ENCODE peak calls at places on chromosomes 12 and 14, in seven cellular contexts. X is testis; I is CD8-positive, alpha-beta T cell; L is psoas muscle; V is prostate gland; P is adipocyte; K is CD8-positive, alpha-beta memory T cell. W is an unnamed sample.
A peak's percentile ranks its signal among the peaks of the same experiment; 100 is the strongest.

GRCh38 chr14:100673085-100673806 is 53.4 kb upstream of the DLK1 start:
- DNase-seq in I (no peak), P (no peak), K (no peak), V (peak; percentile 83), X (no peak), L (no peak), W (peak; percentile 85)

GRCh38 chr12:71521125-71521524 is 81.5 kb downstream of the LGR5 start:
- DNase-seq in P (no peak), I (no peak), K (no peak), X (no peak), V (no peak), L (no peak), W (no peak)

GRCh38 chr14:79011091-79011919 is 841.1 kb downstream of the NRXN3 start:
- DNase-seq in X (peak; percentile 44), L (no peak), V (peak; percentile 25), I (no peak), K (no peak), P (peak; percentile 73), W (peak; percentile 18)

GRCh38 chr14:95174184-95174804 is 17.0 kb upstream of the DICER1 start:
- DNase-seq in V (no peak), X (no peak), L (no peak), I (no peak), P (no peak), K (no peak), W (no peak)

GRCh38 chr12:122989874-122990400 is 9.5 kb downstream of the ARL6IP4 start:
- DNase-seq in V (no peak), P (no peak), I (no peak), K (no peak), L (no peak), X (no peak), W (no peak)

GRCh38 chr14:38282941-38283340 is 27.0 kb upstream of the CLEC14A start:
- DNase-seq in P (no peak), L (no peak), K (no peak), V (no peak), X (no peak), I (no peak), W (no peak)

GRCh38 chr12:31756977-31757420 is 28.2 kb upstream of the AMN1 start:
- DNase-seq in I (no peak), L (no peak), K (no peak), X (no peak), P (no peak), V (no peak), W (peak; percentile 40)

GRCh38 chr12:48968467-48968866 is 3.1 kb downstream of the WNT10B start:
- DNase-seq in P (no peak), X (no peak), V (no peak), K (no peak), L (no peak), I (no peak), W (no peak)

GRCh38 chr12:17148706-17149105 is 542.7 kb upstream of the LMO3 start:
- DNase-seq in K (no peak), I (no peak), X (no peak), V (no peak), P (no peak), L (no peak), W (no peak)

GRCh38 chr14:105534586-105534985 is 8.2 kb downstream of the TMEM121 start:
- DNase-seq in P (no peak), L (peak; percentile 28), I (no peak), X (no peak), K (no peak), V (no peak), W (no peak)

GRCh38 chr12:56087220-56087619 is 7.3 kb downstream of the ERBB3 start:
- DNase-seq in I (no peak), L (peak; percentile 60), K (no peak), V (peak; percentile 78), P (no peak), X (no peak), W (peak; percentile 91)

GRCh38 chr12:16499617-16500016 is 106.3 kb downstream of the LMO3 start:
- DNase-seq in K (no peak), L (no peak), X (no peak), I (no peak), P (no peak), V (no peak), W (no peak)

GRCh38 chr14:59305231-59305630 is 116.8 kb downstream of the DAAM1 start:
- DNase-seq in I (no peak), X (no peak), K (no peak), V (no peak), P (peak; percentile 73), L (no peak), W (no peak)

GRCh38 chr14:106605548-106606448 is 1079.4 kb downstream of the TMEM121 start:
- DNase-seq in K (peak; percentile 62), X (peak; percentile 68), V (no peak), P (no peak), L (no peak), I (peak; percentile 78), W (peak; percentile 47)

GRCh38 chr14:29832042-29832441 is 95.6 kb downstream of the PRKD1 start:
- DNase-seq in L (no peak), K (no peak), V (no peak), P (no peak), X (no peak), I (no peak), W (no peak)
- H3K4me1 ChIP-seq in L (no peaks in the 10 kb centered on the region), K (no peaks in the 10 kb centered on the region), V (no peaks in the 10 kb centered on the region), P (no peaks in the 10 kb centered on the region), X (no peaks in the 10 kb centered on the region), I (no peaks in the 10 kb centered on the region), W (no peaks in the 10 kb centered on the region)

GRCh38 chr14:96253140-96253539 is 2.9 kb upstream of the BDKRB1 start:
- DNase-seq in I (no peak), K (no peak), P (peak; percentile 92), X (no peak), V (no peak), L (no peak), W (no peak)
- H3K4me1 ChIP-seq in I (no peaks in the 10 kb centered on the region), K (no peaks in the 10 kb centered on the region), P (peaks cover 50% of the 10 kb centered on the region), X (no peaks in the 10 kb centered on the region), V (no peaks in the 10 kb centered on the region), L (no peaks in the 10 kb centered on the region), W (no peaks in the 10 kb centered on the region)

DNA sequence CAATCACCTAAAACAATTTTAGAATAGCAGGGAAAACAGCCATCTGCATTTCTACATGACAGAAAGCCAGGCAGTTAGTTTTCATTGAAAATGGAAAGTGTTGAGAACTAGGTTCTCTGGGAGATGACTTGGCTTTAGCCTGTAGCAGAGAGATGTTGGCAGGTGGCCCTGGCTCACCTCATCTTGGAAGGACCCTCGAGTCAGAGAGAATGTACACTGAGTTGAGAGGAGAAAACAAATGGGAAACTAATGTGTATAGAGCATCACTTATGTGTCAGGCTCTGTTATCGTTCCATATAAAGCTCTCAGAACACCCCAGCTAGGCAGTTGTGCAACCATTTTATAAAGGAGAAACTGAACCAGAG is 51.9 kb downstream of the SUSD6 start:
- DNase-seq in K (no peak), I (no peak), V (no peak), L (no peak), X (no peak), P (no peak), W (no peak)
- H3K4me1 ChIP-seq in K (peaks cover 18% of the 10 kb centered on the region), I (peaks cover 19% of the 10 kb centered on the region), V (peaks cover 27% of the 10 kb centered on the region), L (peaks cover 65% of the 10 kb centered on the region), X (peaks cover 23% of the 10 kb centered on the region), P (peaks cover 58% of the 10 kb centered on the region), W (peaks cover 4% of the 10 kb centered on the region)

GRCh38 chr12:108642899-108643654 is 9.4 kb upstream of the SELPLG start:
- DNase-seq in P (no peak), V (no peak), L (no peak), K (no peak), I (no peak), X (no peak), W (no peak)

GRCh38 chr12:108640802-108641445 is 7.2 kb upstream of the SELPLG start:
- DNase-seq in K (no peak), X (peak; percentile 40), I (no peak), P (no peak), V (no peak), L (no peak), W (peak; percentile 50)

GRCh38 chr12:108643941-108644742 is 10.4 kb upstream of the SELPLG start:
- DNase-seq in L (peak; percentile 81), V (no peak), P (no peak), I (no peak), K (no peak), X (peak; percentile 37), W (no peak)

GRCh38 chr12:108641446-108642268 is 8.0 kb upstream of the SELPLG start:
- DNase-seq in X (no peak), P (no peak), K (no peak), V (no peak), L (no peak), I (no peak), W (no peak)

GRCh38 chr12:108642269-108642870 is 8.7 kb upstream of the SELPLG start:
- DNase-seq in I (no peak), L (no peak), V (no peak), P (no peak), X (no peak), K (no peak), W (no peak)
- H3K4me1 ChIP-seq in I (peaks cover 37% of the 10 kb centered on the region), L (peaks cover 38% of the 10 kb centered on the region), V (no peaks in the 10 kb centered on the region), P (peaks cover 63% of the 10 kb centered on the region), X (peaks cover 28% of the 10 kb centered on the region), K (peaks cover 22% of the 10 kb centered on the region), W (no peaks in the 10 kb centered on the region)

W was measured in colonic mucosa.